ENCODE peak calls at places on chromosomes 7 and 10, in four cellular contexts. W is type B pancreatic cell, C is heart left ventricle, N is fibroblast of mammary gland. P is an unnamed sample.

GRCh38 chr7:27124096-27124978 is 6.2 kb downstream of the HOXA4 start:
- DNase-seq in C (no peak), N (peak; percentile 91), W (peak; percentile 85), P (peak; percentile 96)

GRCh38 chr7:92691578-92691977 is 101.4 kb upstream of the FAM133B start:
- DNase-seq in W (no peak), N (peak; percentile 79), C (no peak), P (peak; percentile 36)

GRCh38 chr7:80785961-80786360 is 132.9 kb downstream of the SEMA3C start:
- DNase-seq in C (no peak), W (no peak), N (peak; percentile 71), P (peak; percentile 41)

GRCh38 chr10:94193466-94193924 is 169.2 kb downstream of the NOC3L start:
- DNase-seq in W (no peak), C (no peak), N (peak; percentile 80), P (peak; percentile 87)

GRCh38 chr7:107152011-107152410 is 16.8 kb upstream of the HBP1 start:
- DNase-seq in W (no peak), N (peak; percentile 73), C (no peak), P (peak; percentile 54)

GRCh38 chr7:77538186-77538907 is 1.3 kb downstream of the PTPN12 start:
- DNase-seq in N (peak; percentile 96), C (peak; percentile 87), W (no peak), P (peak; percentile 87)

GRCh38 chr10:61837748-61838055 is 63.8 kb upstream of the ARID5B start:
- DNase-seq in C (no peak), W (no peak), N (no peak), P (peak; percentile 25)

GRCh38 chr7:36283711-36284130 is 105.9 kb upstream of the ANLN start:
- DNase-seq in W (no peak), N (no peak), C (peak; percentile 82), P (no peak)

GRCh38 chr7:26580666-26581065 is 283.7 kb downstream of the SKAP2 start:
- DNase-seq in W (no peak), N (no peak), C (no peak), P (no peak)

GRCh38 chr10:101397140-101397539 is 43.2 kb downstream of the BTRC start:
- DNase-seq in N (peak; percentile 49), W (no peak), C (no peak), P (peak; percentile 32)

GRCh38 chr7:105776068-105776790 is 100.2 kb downstream of the ATXN7L1 start:
- DNase-seq in C (no peak), W (no peak), N (peak; percentile 100), P (peak; percentile 100)

GRCh38 chr7:114026486-114027089 is 107.8 kb upstream of the PPP1R3A start:
- DNase-seq in W (no peak), N (peak; percentile 67), C (no peak), P (peak; percentile 29)

GRCh38 chr7:140062118-140062527 is 628 bp downstream of the PARP12 start:
- DNase-seq in W (peak; percentile 62), N (no peak), C (no peak), P (no peak)

GRCh38 chr10:84204122-84204521 is 9.8 kb downstream of the CDHR1 start:
- DNase-seq in C (no peak), N (no peak), W (no peak), P (no peak)
- TF ChIP-seq CTCF in C (no peak), N (peak; percentile 36), W (peak; percentile 47), P (peak; percentile 5)

GRCh38 chr10:97059006-97059871 is 126.5 kb downstream of the SLIT1 start:
- DNase-seq in W (no peak), N (no peak), C (peak; percentile 46), P (no peak)
- TF ChIP-seq CTCF in W (no peak), N (no peak), C (no peak), P (no peak)

GRCh38 chr7:159035571-159036073 is 109.0 kb downstream of the VIPR2 start:
- DNase-seq in N (no peak), C (peak; percentile 55), W (no peak), P (no peak)
- TF ChIP-seq CTCF in N (no peak), C (no peak), W (no peak), P (no peak)

GRCh38 chr10:83863283-83863966 is 275.9 kb upstream of the GHITM start:
- DNase-seq in W (no peak), N (no peak), C (no peak), P (no peak)
- TF ChIP-seq CTCF in W (no peak), N (no peak), C (no peak), P (no peak)

GRCh38 chr7:1798191-1798590 is 128.1 kb downstream of the ELFN1 start:
- DNase-seq in W (no peak), N (no peak), C (no peak), P (no peak)

GRCh38 chr7:1800876-1801275 is 130.8 kb downstream of the ELFN1 start:
- DNase-seq in C (no peak), W (peak; percentile 27), N (no peak), P (no peak)

GRCh38 chr7:1794888-1795542 is 124.9 kb downstream of the ELFN1 start:
- DNase-seq in N (no peak), W (no peak), C (no peak), P (no peak)
- TF ChIP-seq CTCF in N (peak; percentile 39), W (peak; percentile 55), C (no peak), P (peak; percentile 12)

GRCh38 chr10:96415896-96416554 is 57.2 kb upstream of the OPALIN start:
- DNase-seq in N (peak; percentile 19), W (no peak), C (no peak), P (peak; percentile 25)

GRCh38 chr10:96416643-96417042 is 57.8 kb upstream of the OPALIN start:
- DNase-seq in C (no peak), W (no peak), N (peak; percentile 30), P (peak; percentile 12)

GRCh38 chr10:96415150-96415895 is 56.5 kb upstream of the OPALIN start:
- DNase-seq in W (no peak), C (no peak), N (no peak), P (no peak)

GRCh38 chr10:96413151-96413787 is 54.5 kb upstream of the OPALIN start:
- DNase-seq in W (no peak), N (no peak), C (no peak), P (no peak)

GRCh38 chr10:96414303-96414702 is 55.5 kb upstream of the OPALIN start:
- DNase-seq in N (no peak), C (no peak), W (no peak), P (no peak)
- TF ChIP-seq CTCF in N (no peak), C (no peak), W (no peak), P (no peak)

DNA sequence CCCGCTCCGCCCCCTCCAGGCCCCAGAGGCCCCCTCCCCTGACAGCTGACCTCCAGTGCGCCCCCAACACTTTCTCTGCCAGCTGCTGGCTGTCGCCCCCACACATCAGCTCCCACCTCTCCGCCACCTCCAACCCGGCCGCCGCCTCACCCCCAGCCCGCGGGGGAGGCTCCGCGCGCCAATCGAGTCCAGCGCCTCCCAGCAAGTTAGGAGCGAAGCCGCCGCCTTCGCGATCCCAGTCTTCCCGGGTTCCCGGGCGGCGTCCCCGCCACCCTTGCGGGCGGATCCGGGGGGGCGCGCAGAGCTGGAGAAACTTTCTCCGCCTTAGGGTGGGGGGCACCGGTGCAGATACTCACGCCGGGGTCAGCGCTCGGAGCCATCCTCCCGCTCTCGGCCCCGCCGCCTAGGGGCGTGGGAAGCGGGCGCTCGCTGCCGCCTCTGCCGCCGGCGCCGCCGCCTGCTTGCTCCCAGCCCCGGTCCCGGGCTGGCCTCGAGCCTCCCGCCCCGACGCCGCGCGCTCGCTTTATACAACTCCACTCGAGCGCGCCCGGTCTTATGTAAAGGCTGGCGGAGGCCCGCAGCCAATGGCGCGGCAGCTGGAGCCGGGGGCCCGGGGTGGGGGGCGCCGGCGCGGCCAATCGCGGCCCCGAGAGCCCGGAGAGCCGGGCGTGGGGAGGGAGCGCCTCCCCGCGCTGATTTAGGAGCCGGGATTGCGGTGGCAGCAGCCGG is at the start of gene CRTAC1:
- DNase-seq in C (peak; percentile 75), W (peak; percentile 80), N (no peak), P (no peak)
- TF ChIP-seq CTCF in C (no peak), W (peak; percentile 56), N (no peak), P (no peak)

GRCh38 chr10:43255644-43256431 is 11.0 kb downstream of the RASGEF1A start:
- DNase-seq in W (no peak), C (peak; percentile 40), N (peak; percentile 8), P (no peak)
- TF ChIP-seq CTCF in W (peak; percentile 64), C (no peak), N (peak; percentile 39), P (peak; percentile 27)

P was measured in astrocyte.